ENCODE peak calls at places on chromosomes 2 and 18, in four cellular contexts. One of them, this sample, is unnamed.

GRCh38 chr2:14678754-14679153 is 46.2 kb downstream of the LRATD1 start:
- DNase-seq in IMR-90: no peak
- DNase-seq in nucleus accumbens: no peak
- DNase-seq in NCI-H446 treated with DMSO at 0.1 percent for 48 hours: peak; percentile 28
- DNase-seq in this sample: no peak

GRCh38 chr18:11947214-11948119 is 33.8 kb upstream of the IMPA2 start:
- DNase-seq in IMR-90: peak; percentile 97
- DNase-seq in nucleus accumbens: peak; percentile 82
- DNase-seq in NCI-H446 treated with DMSO at 0.1 percent for 48 hours: no peak
- DNase-seq in this sample: no peak

GRCh38 chr18:31426021-31426420 is 21.5 kb upstream of the DSG3 start:
- DNase-seq in IMR-90: no peak
- DNase-seq in nucleus accumbens: no peak
- DNase-seq in NCI-H446 treated with DMSO at 0.1 percent for 48 hours: no peak
- DNase-seq in this sample: no peak

GRCh38 chr2:8281950-8282857 is 399.7 kb upstream of the ID2 start:
- DNase-seq in IMR-90: no peak
- DNase-seq in nucleus accumbens: no peak
- DNase-seq in NCI-H446 treated with DMSO at 0.1 percent for 48 hours: no peak
- DNase-seq in this sample: no peak

GRCh38 chr2:160087854-160088745 is 25.7 kb upstream of the PLA2R1 start:
- DNase-seq in IMR-90: peak; percentile 25
- DNase-seq in nucleus accumbens: no peak
- DNase-seq in NCI-H446 treated with DMSO at 0.1 percent for 48 hours: no peak
- DNase-seq in this sample: no peak

GRCh38 chr2:208781166-208781565 is 374.6 kb downstream of the PTH2R start:
- DNase-seq in IMR-90: no peak
- DNase-seq in nucleus accumbens: no peak
- DNase-seq in NCI-H446 treated with DMSO at 0.1 percent for 48 hours: peak; percentile 23
- DNase-seq in this sample: no peak

GRCh38 chr2:36780231-36780808 is 83.8 kb downstream of the VIT start:
- DNase-seq in IMR-90: peak; percentile 66
- DNase-seq in nucleus accumbens: no peak
- DNase-seq in NCI-H446 treated with DMSO at 0.1 percent for 48 hours: peak; percentile 28
- DNase-seq in this sample: peak; percentile 6

GRCh38 chr18:8314123-8314522 is 295.1 kb upstream of the RAB12 start:
- DNase-seq in IMR-90: peak; percentile 40
- DNase-seq in nucleus accumbens: no peak
- DNase-seq in NCI-H446 treated with DMSO at 0.1 percent for 48 hours: no peak
- DNase-seq in this sample: no peak

GRCh38 chr18:34884456-34884855 is 156.8 kb upstream of the MAPRE2 start:
- DNase-seq in IMR-90: no peak
- DNase-seq in nucleus accumbens: no peak
- DNase-seq in NCI-H446 treated with DMSO at 0.1 percent for 48 hours: no peak
- DNase-seq in this sample: no peak

GRCh38 chr2:163213699-163214098 is 375.1 kb upstream of the KCNH7 start:
- DNase-seq in IMR-90: peak; percentile 68
- DNase-seq in nucleus accumbens: no peak
- DNase-seq in NCI-H446 treated with DMSO at 0.1 percent for 48 hours: no peak
- DNase-seq in this sample: no peak

GRCh38 chr2:129361688-129362087 is 617.8 kb upstream of the RAB6C start:
- DNase-seq in IMR-90: no peak
- DNase-seq in nucleus accumbens: no peak
- DNase-seq in NCI-H446 treated with DMSO at 0.1 percent for 48 hours: no peak
- DNase-seq in this sample: no peak

GRCh38 chr2:99399063-99399462 is 61.9 kb downstream of the EIF5B start:
- DNase-seq in IMR-90: no peak
- DNase-seq in nucleus accumbens: no peak
- DNase-seq in NCI-H446 treated with DMSO at 0.1 percent for 48 hours: no peak
- DNase-seq in this sample: no peak

GRCh38 chr18:46260016-46260878 is 156.1 kb downstream of the HAUS1 start:
- DNase-seq in IMR-90: peak; percentile 85
- DNase-seq in nucleus accumbens: no peak
- DNase-seq in NCI-H446 treated with DMSO at 0.1 percent for 48 hours: no peak
- DNase-seq in this sample: no peak